ENCODE peak calls at places on chromosomes 6 and 20, in eight cellular contexts. One of them, this sample, is unnamed.

GRCh38 chr6:130575971-130576370 is 210.2 kb downstream of the TMEM200A start:
- DNase-seq in lower leg skin: no peak
- DNase-seq in PC-9: no peak
- DNase-seq in OCI-LY7: no peak
- DNase-seq in heart left ventricle: no peak
- DNase-seq in HCT116: no peak
- DNase-seq in omental fat pad: no peak
- DNase-seq in AG04450: no peak
- DNase-seq in this sample: no peak

GRCh38 chr6:157246771-157247484 is 76.4 kb downstream of the TMEM242 start:
- DNase-seq in lower leg skin: no peak
- DNase-seq in PC-9: no peak
- DNase-seq in OCI-LY7: no peak
- DNase-seq in heart left ventricle: no peak
- DNase-seq in HCT116: no peak
- DNase-seq in omental fat pad: no peak
- DNase-seq in AG04450: no peak
- DNase-seq in this sample: no peak

GRCh38 chr6:41430875-41431274 is 95.5 kb downstream of the NCR2 start:
- DNase-seq in lower leg skin: no peak
- DNase-seq in PC-9: peak; percentile 56
- DNase-seq in OCI-LY7: no peak
- DNase-seq in heart left ventricle: no peak
- DNase-seq in HCT116: peak; percentile 39
- DNase-seq in omental fat pad: no peak
- DNase-seq in AG04450: no peak
- DNase-seq in this sample: no peak

GRCh38 chr20:57589728-57590484 is 29.0 kb downstream of the PCK1 start:
- DNase-seq in lower leg skin: no peak
- DNase-seq in PC-9: no peak
- DNase-seq in OCI-LY7: no peak
- DNase-seq in heart left ventricle: no peak
- DNase-seq in HCT116: no peak
- DNase-seq in omental fat pad: no peak
- DNase-seq in AG04450: no peak
- DNase-seq in this sample: no peak

GRCh38 chr20:48831702-48832422 is 4.1 kb upstream of the PREX1 start:
- DNase-seq in lower leg skin: no peak
- DNase-seq in PC-9: peak; percentile 86
- DNase-seq in OCI-LY7: no peak
- DNase-seq in heart left ventricle: no peak
- DNase-seq in HCT116: no peak
- DNase-seq in omental fat pad: peak; percentile 35
- DNase-seq in AG04450: no peak
- DNase-seq in this sample: no peak

GRCh38 chr6:31572041-31572911 is at the start of gene LTA:
- DNase-seq in lower leg skin: no peak
- DNase-seq in PC-9: no peak
- DNase-seq in OCI-LY7: peak; percentile 70
- DNase-seq in heart left ventricle: no peak
- DNase-seq in HCT116: no peak
- DNase-seq in omental fat pad: no peak
- DNase-seq in AG04450: no peak
- DNase-seq in this sample: no peak

GRCh38 chr20:62048346-62048761 is 17.3 kb downstream of the TAF4 start:
- DNase-seq in lower leg skin: no peak
- DNase-seq in PC-9: no peak
- DNase-seq in OCI-LY7: no peak
- DNase-seq in heart left ventricle: peak; percentile 45
- DNase-seq in HCT116: no peak
- DNase-seq in omental fat pad: no peak
- DNase-seq in AG04450: no peak
- DNase-seq in this sample: no peak

GRCh38 chr6:11875325-11876109 is 96.9 kb upstream of the ADTRP start:
- DNase-seq in lower leg skin: no peak
- DNase-seq in PC-9: no peak
- DNase-seq in OCI-LY7: no peak
- DNase-seq in heart left ventricle: no peak
- DNase-seq in HCT116: no peak
- DNase-seq in omental fat pad: no peak
- DNase-seq in AG04450: no peak
- DNase-seq in this sample: no peak

GRCh38 chr6:87522686-87523085 is 49.9 kb downstream of the SLC35A1 start:
- DNase-seq in lower leg skin: no peak
- DNase-seq in PC-9: no peak
- DNase-seq in OCI-LY7: no peak
- DNase-seq in heart left ventricle: no peak
- DNase-seq in HCT116: no peak
- DNase-seq in omental fat pad: no peak
- DNase-seq in AG04450: peak; percentile 33
- DNase-seq in this sample: no peak

GRCh38 chr6:53152576-53152975 is 3.9 kb upstream of the GCM1 start:
- DNase-seq in lower leg skin: no peak
- DNase-seq in PC-9: no peak
- DNase-seq in OCI-LY7: no peak
- DNase-seq in heart left ventricle: no peak
- DNase-seq in HCT116: no peak
- DNase-seq in omental fat pad: no peak
- DNase-seq in AG04450: no peak
- DNase-seq in this sample: no peak

GRCh38 chr20:38437796-38438195 is 2.7 kb upstream of the SNHG17 start:
- DNase-seq in lower leg skin: no peak
- DNase-seq in PC-9: no peak
- DNase-seq in OCI-LY7: no peak
- DNase-seq in heart left ventricle: no peak
- DNase-seq in HCT116: no peak
- DNase-seq in omental fat pad: no peak
- DNase-seq in AG04450: no peak
- DNase-seq in this sample: no peak

GRCh38 chr6:69571234-69571633 is 225.6 kb downstream of the LMBRD1 start:
- DNase-seq in lower leg skin: no peak
- DNase-seq in PC-9: no peak
- DNase-seq in OCI-LY7: no peak
- DNase-seq in heart left ventricle: no peak
- DNase-seq in HCT116: no peak
- DNase-seq in omental fat pad: no peak
- DNase-seq in AG04450: no peak
- DNase-seq in this sample: no peak

GRCh38 chr20:3613821-3614440 is 49.3 kb downstream of the GFRA4 start:
- DNase-seq in lower leg skin: no peak
- DNase-seq in PC-9: no peak
- DNase-seq in OCI-LY7: no peak
- DNase-seq in heart left ventricle: no peak
- DNase-seq in HCT116: no peak
- DNase-seq in omental fat pad: no peak
- DNase-seq in AG04450: no peak
- DNase-seq in this sample: no peak

GRCh38 chr20:32524871-32525501 is 60.1 kb downstream of the NOL4L start:
- DNase-seq in lower leg skin: peak; percentile 56
- DNase-seq in PC-9: no peak
- DNase-seq in OCI-LY7: no peak
- DNase-seq in heart left ventricle: peak; percentile 87
- DNase-seq in HCT116: no peak
- DNase-seq in omental fat pad: no peak
- DNase-seq in AG04450: no peak
- DNase-seq in this sample: no peak

GRCh38 chr6:116877743-116878142 is 701 bp downstream of the RFX6 start:
- DNase-seq in lower leg skin: no peak
- DNase-seq in PC-9: no peak
- DNase-seq in OCI-LY7: no peak
- DNase-seq in heart left ventricle: no peak
- DNase-seq in HCT116: no peak
- DNase-seq in omental fat pad: no peak
- DNase-seq in AG04450: no peak
- DNase-seq in this sample: no peak

GRCh38 chr6:116884530-116884929 is 7.5 kb downstream of the RFX6 start:
- DNase-seq in lower leg skin: no peak
- DNase-seq in PC-9: no peak
- DNase-seq in OCI-LY7: no peak
- DNase-seq in heart left ventricle: no peak
- DNase-seq in HCT116: no peak
- DNase-seq in omental fat pad: no peak
- DNase-seq in AG04450: no peak
- DNase-seq in this sample: no peak

GRCh38 chr6:116876635-116877611 is at the start of gene RFX6:
- DNase-seq in lower leg skin: no peak
- DNase-seq in PC-9: no peak
- DNase-seq in OCI-LY7: no peak
- DNase-seq in heart left ventricle: no peak
- DNase-seq in HCT116: no peak
- DNase-seq in omental fat pad: no peak
- DNase-seq in AG04450: no peak
- DNase-seq in this sample: peak; percentile 21

GRCh38 chr6:116883005-116883404 is 6.0 kb downstream of the RFX6 start:
- DNase-seq in lower leg skin: no peak
- DNase-seq in PC-9: no peak
- DNase-seq in OCI-LY7: no peak
- DNase-seq in heart left ventricle: no peak
- DNase-seq in HCT116: no peak
- DNase-seq in omental fat pad: no peak
- DNase-seq in AG04450: no peak
- DNase-seq in this sample: no peak

GRCh38 chr6:116881236-116881635 is 4.2 kb downstream of the RFX6 start:
- DNase-seq in lower leg skin: no peak
- DNase-seq in PC-9: no peak
- DNase-seq in OCI-LY7: no peak
- DNase-seq in heart left ventricle: no peak
- DNase-seq in HCT116: peak; percentile 7
- DNase-seq in omental fat pad: no peak
- DNase-seq in AG04450: no peak
- DNase-seq in this sample: no peak
- TF ChIP-seq CTCF in lower leg skin: no peak
- TF ChIP-seq CTCF in PC-9: peak; percentile 59
- TF ChIP-seq CTCF in OCI-LY7: peak; percentile 29
- TF ChIP-seq CTCF in heart left ventricle: peak; percentile 19
- TF ChIP-seq CTCF in HCT116: peak; percentile 19
- TF ChIP-seq CTCF in omental fat pad: no peak
- TF ChIP-seq CTCF in AG04450: peak; percentile 4
- TF ChIP-seq CTCF in this sample: peak; percentile 39

GRCh38 chr6:45987866-45988265 is 27.8 kb downstream of the CLIC5 start:
- DNase-seq in lower leg skin: no peak
- DNase-seq in PC-9: no peak
- DNase-seq in OCI-LY7: no peak
- DNase-seq in heart left ventricle: no peak
- DNase-seq in HCT116: no peak
- DNase-seq in omental fat pad: no peak
- DNase-seq in AG04450: no peak
- DNase-seq in this sample: no peak

GRCh38 chr6:45986746-45987274 is 28.9 kb downstream of the CLIC5 start:
- DNase-seq in lower leg skin: no peak
- DNase-seq in PC-9: no peak
- DNase-seq in OCI-LY7: no peak
- DNase-seq in heart left ventricle: no peak
- DNase-seq in HCT116: no peak
- DNase-seq in omental fat pad: no peak
- DNase-seq in AG04450: no peak
- DNase-seq in this sample: no peak

GRCh38 chr6:45990162-45990561 is 25.5 kb downstream of the CLIC5 start:
- DNase-seq in lower leg skin: no peak
- DNase-seq in PC-9: no peak
- DNase-seq in OCI-LY7: no peak
- DNase-seq in heart left ventricle: no peak
- DNase-seq in HCT116: no peak
- DNase-seq in omental fat pad: no peak
- DNase-seq in AG04450: no peak
- DNase-seq in this sample: no peak

GRCh38 chr6:45988635-45989034 is 27.0 kb downstream of the CLIC5 start:
- DNase-seq in lower leg skin: no peak
- DNase-seq in PC-9: no peak
- DNase-seq in OCI-LY7: no peak
- DNase-seq in heart left ventricle: peak; percentile 72
- DNase-seq in HCT116: no peak
- DNase-seq in omental fat pad: no peak
- DNase-seq in AG04450: no peak
- DNase-seq in this sample: no peak

GRCh38 chr6:45991189-45991588 is 24.5 kb downstream of the CLIC5 start:
- DNase-seq in lower leg skin: no peak
- DNase-seq in PC-9: no peak
- DNase-seq in OCI-LY7: no peak
- DNase-seq in heart left ventricle: no peak
- DNase-seq in HCT116: no peak
- DNase-seq in omental fat pad: no peak
- DNase-seq in AG04450: no peak
- DNase-seq in this sample: no peak
- TF ChIP-seq CTCF in lower leg skin: no peak
- TF ChIP-seq CTCF in PC-9: no peak
- TF ChIP-seq CTCF in OCI-LY7: peak; percentile 43
- TF ChIP-seq CTCF in heart left ventricle: peak; percentile 10
- TF ChIP-seq CTCF in HCT116: peak; percentile 45
- TF ChIP-seq CTCF in omental fat pad: no peak
- TF ChIP-seq CTCF in AG04450: no peak
- TF ChIP-seq CTCF in this sample: no peak

DNA sequence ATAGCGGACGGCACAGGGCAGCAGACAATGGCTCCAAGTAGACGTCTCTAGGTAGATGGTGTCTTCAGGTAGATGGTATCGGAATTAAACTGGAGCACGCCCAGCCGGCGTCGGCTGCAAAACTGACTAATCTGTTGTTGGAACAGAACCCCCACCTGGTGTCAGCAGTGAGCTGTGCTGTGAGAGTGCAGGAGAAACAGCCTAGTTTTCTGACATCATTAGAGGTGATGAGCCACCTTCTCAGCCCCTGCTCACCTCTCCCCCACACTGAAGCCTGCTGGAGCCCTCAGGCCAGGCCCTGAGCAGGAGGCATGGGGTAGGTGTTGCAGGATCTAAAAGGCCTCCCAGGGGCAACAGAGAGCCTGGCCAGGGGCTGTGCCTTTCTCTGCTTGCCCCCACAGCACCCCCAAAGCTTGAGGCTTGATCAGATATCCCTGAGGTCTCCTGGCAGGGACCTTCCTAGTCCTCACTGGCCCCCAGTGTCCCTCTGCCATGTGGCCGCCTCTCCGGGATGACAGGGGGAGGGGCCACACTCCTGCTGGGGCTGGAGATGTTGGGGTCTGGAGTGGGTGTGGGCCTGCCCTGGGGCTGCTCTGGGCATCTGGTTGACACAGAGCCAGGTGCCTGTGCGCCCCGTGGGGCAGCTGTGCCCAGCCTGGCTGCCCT is 6.9 kb upstream of the HELZ2 start:
- DNase-seq in lower leg skin: no peak
- DNase-seq in PC-9: peak; percentile 71
- DNase-seq in OCI-LY7: peak; percentile 57
- DNase-seq in heart left ventricle: no peak
- DNase-seq in HCT116: peak; percentile 52
- DNase-seq in omental fat pad: no peak
- DNase-seq in AG04450: no peak
- DNase-seq in this sample: no peak
- TF ChIP-seq CTCF in lower leg skin: no peak
- TF ChIP-seq CTCF in PC-9: peak; percentile 73
- TF ChIP-seq CTCF in OCI-LY7: peak; percentile 66
- TF ChIP-seq CTCF in heart left ventricle: peak; percentile 36
- TF ChIP-seq CTCF in HCT116: peak; percentile 60
- TF ChIP-seq CTCF in omental fat pad: no peak
- TF ChIP-seq CTCF in AG04450: peak; percentile 57
- TF ChIP-seq CTCF in this sample: no peak

GRCh38 chr6:3023663-3024483 is 24.2 kb downstream of the NQO2 start:
- DNase-seq in lower leg skin: peak; percentile 94
- DNase-seq in PC-9: peak; percentile 76
- DNase-seq in OCI-LY7: peak; percentile 88
- DNase-seq in heart left ventricle: peak; percentile 96
- DNase-seq in HCT116: peak; percentile 73
- DNase-seq in omental fat pad: peak; percentile 80
- DNase-seq in AG04450: peak; percentile 16
- DNase-seq in this sample: no peak
- TF ChIP-seq CTCF in lower leg skin: no peak
- TF ChIP-seq CTCF in PC-9: no peak
- TF ChIP-seq CTCF in OCI-LY7: no peak
- TF ChIP-seq CTCF in heart left ventricle: no peak
- TF ChIP-seq CTCF in HCT116: no peak
- TF ChIP-seq CTCF in omental fat pad: no peak
- TF ChIP-seq CTCF in AG04450: no peak
- TF ChIP-seq CTCF in this sample: no peak

GRCh38 chr6:147933201-147933600 is 409.4 kb upstream of the SASH1 start:
- DNase-seq in lower leg skin: no peak
- DNase-seq in PC-9: no peak
- DNase-seq in OCI-LY7: no peak
- DNase-seq in heart left ventricle: no peak
- DNase-seq in HCT116: no peak
- DNase-seq in omental fat pad: no peak
- DNase-seq in AG04450: no peak
- DNase-seq in this sample: no peak
- TF ChIP-seq CTCF in lower leg skin: no peak
- TF ChIP-seq CTCF in PC-9: no peak
- TF ChIP-seq CTCF in OCI-LY7: no peak
- TF ChIP-seq CTCF in heart left ventricle: no peak
- TF ChIP-seq CTCF in HCT116: no peak
- TF ChIP-seq CTCF in omental fat pad: no peak
- TF ChIP-seq CTCF in AG04450: no peak
- TF ChIP-seq CTCF in this sample: no peak